ENCODE peak calls at places on chromosomes 5 and 9, in ten cellular contexts. R is naive thymus-derived CD8-positive, alpha-beta T cell; B is NCI-H1092 treated with DMSO at 0.1 percent for 48 hours; S is retina; Z is GM10248; V is activated naive CD8-positive, alpha-beta T cell treated with anti-CD3 and anti-CD28 coated beads, Interleukin-2, amount 10 ng/mL, durations not matched to agents 7 days and 5 days; F is type B pancreatic cell; W is activated CD8-positive, alpha-beta memory T cell treated with anti-CD3 and anti-CD28 coated beads, Interleukin-2, amount 10 ng/mL, durations not matched to agents 7 days and 5 days; T is T follicular helper cell; Y is glutamatergic neuron. Q is an unnamed sample.

GRCh38 chr5:1883925-1884637 is 1.4 kb upstream of the IRX4 start:
- DNase-seq in F (no peak), W (no peak), T (no peak), Y (no peak), V (no peak), R (no peak), S (peak; percentile 68), Z (no peak), B (no peak), Q (no peak)

GRCh38 chr5:133196441-133197085 is 144.8 kb downstream of the HSPA4 start:
- DNase-seq in Y (no peak), Z (no peak), B (no peak), F (no peak), S (no peak), T (no peak), V (no peak), W (no peak), R (no peak), Q (no peak)

GRCh38 chr9:34396276-34397214 is 19.8 kb upstream of the MYORG start:
- DNase-seq in F (peak; percentile 49), S (no peak), T (no peak), Z (no peak), Y (no peak), R (no peak), W (peak; percentile 38), B (no peak), V (no peak), Q (no peak)

GRCh38 chr5:159971038-159971437 is 37.9 kb upstream of the TTC1 start:
- DNase-seq in S (no peak), F (no peak), Y (no peak), B (no peak), R (no peak), W (no peak), V (no peak), T (no peak), Z (no peak), Q (no peak)

GRCh38 chr9:123401879-123402513 is 46.0 kb downstream of the CRB2 start:
- DNase-seq in V (no peak), B (peak; percentile 47), R (peak; percentile 12), T (no peak), F (no peak), Y (peak; percentile 69), S (peak; percentile 87), Z (peak; percentile 66), W (no peak), Q (no peak)

GRCh38 chr9:25472085-25472607 is 206.1 kb downstream of the TUSC1 start:
- DNase-seq in B (no peak), W (no peak), V (no peak), Y (no peak), Z (no peak), T (no peak), F (no peak), R (no peak), S (no peak), Q (no peak)

GRCh38 chr9:84710701-84711397 is 41.3 kb downstream of the NTRK2 start:
- DNase-seq in Y (no peak), B (no peak), W (no peak), R (no peak), F (no peak), T (no peak), Z (no peak), S (no peak), V (no peak), Q (no peak)

GRCh38 chr5:32076699-32077695 is 97.1 kb downstream of the GOLPH3 start:
- DNase-seq in S (peak; percentile 22), V (no peak), T (no peak), F (no peak), Y (peak; percentile 44), R (peak; percentile 63), W (peak; percentile 55), Z (peak; percentile 45), B (peak; percentile 25), Q (no peak)

GRCh38 chr5:145237843-145238242 is 597.3 kb downstream of the PRELID2 start:
- DNase-seq in S (peak; percentile 64), W (no peak), V (no peak), Y (peak; percentile 46), R (no peak), T (no peak), F (no peak), B (peak; percentile 67), Z (peak; percentile 10), Q (peak; percentile 30)

GRCh38 chr9:82543726-82544125 is 519.2 kb downstream of the RASEF start:
- DNase-seq in Y (no peak), T (no peak), W (no peak), B (no peak), S (no peak), Z (no peak), F (no peak), R (no peak), V (no peak), Q (no peak)

GRCh38 chr5:137395011-137395755 is 103.9 kb downstream of the SPOCK1 start:
- DNase-seq in S (no peak), T (no peak), W (no peak), Z (no peak), F (no peak), Y (no peak), B (peak; percentile 44), V (no peak), R (no peak), Q (no peak)

GRCh38 chr9:32955655-32956478 is 45.6 kb downstream of the APTX start:
- DNase-seq in T (no peak), F (no peak), V (no peak), Z (no peak), B (no peak), W (no peak), R (no peak), S (peak; percentile 49), Y (no peak), Q (no peak)

GRCh38 chr9:77375956-77376532 is 198.7 kb downstream of the VPS13A start:
- DNase-seq in F (no peak), T (no peak), B (no peak), Z (no peak), R (no peak), V (no peak), S (peak; percentile 35), Y (no peak), W (no peak), Q (no peak)

GRCh38 chr5:163889369-163889768 is 383.9 kb downstream of the MAT2B start:
- DNase-seq in F (no peak), S (no peak), V (no peak), Y (no peak), T (no peak), W (no peak), B (no peak), Z (no peak), R (no peak), Q (no peak)

GRCh38 chr9:93059097-93059959 is 827 bp downstream of the SUSD3 start:
- DNase-seq in R (no peak), B (no peak), Z (peak; percentile 56), T (no peak), W (peak; percentile 63), F (no peak), Y (no peak), V (peak; percentile 65), S (no peak), Q (no peak)

GRCh38 chr9:136995772-136996308 is 528 bp downstream of the CLIC3 start:
- DNase-seq in Z (no peak), F (no peak), R (no peak), B (peak; percentile 22), T (no peak), V (no peak), W (no peak), S (no peak), Y (no peak), Q (no peak)

GRCh38 chr5:58407042-58407709 is 52.7 kb downstream of the PLK2 start:
- DNase-seq in V (no peak), Y (no peak), T (no peak), B (no peak), F (no peak), S (no peak), Z (no peak), R (no peak), W (no peak), Q (no peak)

GRCh38 chr9:137294684-137295312 is 7.3 kb downstream of the NRARP start:
- DNase-seq in T (no peak), W (no peak), R (no peak), Z (no peak), F (no peak), S (peak; percentile 67), Y (peak; percentile 41), B (no peak), V (peak; percentile 42), Q (no peak)

GRCh38 chr9:136058801-136059302 is 36.2 kb downstream of the NACC2 start:
- DNase-seq in T (no peak), F (no peak), V (no peak), Y (no peak), B (no peak), Z (no peak), W (no peak), R (no peak), S (no peak), Q (no peak)

GRCh38 chr9:95124582-95125359 is 192.7 kb downstream of the FANCC start:
- DNase-seq in W (peak; percentile 38), V (no peak), S (no peak), F (no peak), R (no peak), T (no peak), Y (peak; percentile 47), B (no peak), Z (no peak), Q (no peak)

GRCh38 chr5:68222310-68222709 is 6.8 kb downstream of the PIK3R1 start:
- DNase-seq in F (no peak), T (no peak), W (no peak), S (no peak), Y (no peak), R (no peak), V (no peak), Z (no peak), B (no peak), Q (no peak)

GRCh38 chr5:145324101-145324500 is 511.0 kb downstream of the PRELID2 start:
- DNase-seq in T (no peak), R (no peak), B (no peak), S (no peak), V (no peak), F (no peak), Y (no peak), Z (no peak), W (no peak), Q (no peak)

GRCh38 chr5:63959177-63959982 is 2.9 kb downstream of the HTR1A start:
- DNase-seq in Z (peak; percentile 5), F (peak; percentile 71), T (no peak), Y (peak; percentile 86), W (no peak), V (no peak), B (peak; percentile 0), R (no peak), S (peak; percentile 82), Q (no peak)

GRCh38 chr9:134318941-134319305 is 7.3 kb upstream of the RXRA start:
- DNase-seq in R (no peak), F (no peak), W (no peak), T (no peak), V (no peak), Y (peak; percentile 17), Z (no peak), B (no peak), S (no peak), Q (no peak)

GRCh38 chr9:17810728-17811634 is 232.1 kb downstream of the SH3GL2 start:
- DNase-seq in B (peak; percentile 76), Y (peak; percentile 48), F (no peak), T (no peak), R (peak; percentile 5), V (no peak), W (peak; percentile 54), S (peak; percentile 63), Z (peak; percentile 36), Q (peak; percentile 55)

GRCh38 chr9:132032584-132032945 is 47.1 kb downstream of the MED27 start:
- DNase-seq in F (no peak), R (no peak), Z (peak; percentile 19), Y (no peak), W (no peak), T (no peak), S (no peak), V (no peak), B (no peak), Q (no peak)

GRCh38 chr9:91580136-91580535 is 156.5 kb upstream of the NFIL3 start:
- DNase-seq in W (no peak), R (no peak), Z (no peak), F (no peak), T (no peak), V (no peak), Y (no peak), B (no peak), S (no peak), Q (no peak)

GRCh38 chr9:81776834-81777233 is 87.5 kb upstream of the TLE1 start:
- DNase-seq in B (no peak), T (no peak), Z (no peak), F (no peak), Y (no peak), R (no peak), V (no peak), S (no peak), W (no peak), Q (no peak)

Q was measured in NCI-H1048.